ENCODE peak calls at places on chromosomes 16 and 17, in nine cellular contexts. R is brain microvascular endothelial cell; S is foreskin fibroblast; E is fibroblast of lung; G is osteocyte; Z is CD8-positive, alpha-beta T cell; U is A549; J is B cell; F is heart left ventricle. H is an unnamed sample.
A peak's percentile ranks its signal among the peaks of the same experiment; 100 is the strongest.

GRCh38 chr16:2745116-2745890 is 7.1 kb upstream of the SRRM2 start:
- DNase-seq in E (no peak), F (no peak), S (no peak), U (no peak), J (peak; percentile 6), R (no peak), G (no peak), Z (no peak), H (no peak)

GRCh38 chr17:7883781-7884386 is 4.7 kb upstream of the CHD3 start:
- DNase-seq in G (no peak), U (peak; percentile 57), R (no peak), J (peak; percentile 63), F (no peak), Z (peak; percentile 43), S (peak; percentile 44), E (peak; percentile 57), H (no peak)

GRCh38 chr16:2250652-2251280 is 621 bp downstream of the ECI1 start:
- DNase-seq in R (peak; percentile 16), F (no peak), Z (no peak), U (no peak), E (no peak), J (no peak), G (no peak), S (peak; percentile 53), H (no peak)

GRCh38 chr17:81909966-81910839 is 996 bp downstream of the PCYT2 start:
- DNase-seq in F (no peak), S (peak; percentile 52), J (no peak), G (no peak), U (no peak), Z (no peak), E (no peak), R (no peak), H (no peak)

GRCh38 chr17:80109713-80110446 is 8.5 kb downstream of the GAA start:
- DNase-seq in E (no peak), S (no peak), F (no peak), Z (no peak), U (no peak), G (no peak), J (no peak), R (no peak), H (no peak)

GRCh38 chr16:68445458-68445857 is 2.9 kb downstream of the SMPD3 start:
- DNase-seq in F (no peak), U (peak; percentile 41), G (no peak), E (peak; percentile 23), S (peak; percentile 25), J (peak; percentile 29), R (peak; percentile 25), Z (no peak), H (no peak)

GRCh38 chr17:43636446-43636845 is 25.3 kb downstream of the MEOX1 start:
- DNase-seq in S (no peak), U (no peak), J (no peak), E (no peak), Z (no peak), F (no peak), G (no peak), R (no peak), H (no peak)

GRCh38 chr17:63841350-63842172 is 924 bp downstream of the SMARCD2 start:
- DNase-seq in U (no peak), R (peak; percentile 33), Z (no peak), G (peak; percentile 88), S (peak; percentile 70), F (peak; percentile 56), J (no peak), E (peak; percentile 65), H (no peak)

GRCh38 chr16:12664334-12664733 is 139.4 kb downstream of the CPPED1 start:
- DNase-seq in F (no peak), J (no peak), U (no peak), S (no peak), E (no peak), Z (no peak), R (no peak), G (no peak), H (no peak)

GRCh38 chr17:6455321-6455705 is 11.1 kb downstream of the PIMREG start:
- DNase-seq in Z (peak; percentile 70), R (no peak), J (peak; percentile 87), E (peak; percentile 28), G (no peak), S (peak; percentile 55), F (no peak), U (no peak), H (no peak)

GRCh38 chr16:67649494-67649931 is 4.6 kb downstream of the CARMIL2 start:
- DNase-seq in G (no peak), U (no peak), E (no peak), R (no peak), J (no peak), S (peak; percentile 66), F (no peak), Z (no peak), H (no peak)

GRCh38 chr16:83967091-83967490 is 953 bp upstream of the NECAB2 start:
- DNase-seq in F (no peak), U (no peak), Z (no peak), J (no peak), S (no peak), R (no peak), E (no peak), G (no peak), H (no peak)

GRCh38 chr16:8589293-8590160 is 784 bp downstream of the TMEM114 start:
- DNase-seq in U (no peak), E (no peak), J (no peak), F (no peak), R (no peak), G (no peak), Z (no peak), S (no peak), H (no peak)

GRCh38 chr17:50177983-50178834 is 12.4 kb downstream of the SGCA start:
- DNase-seq in R (peak; percentile 97), Z (peak; percentile 64), G (peak; percentile 99), F (peak; percentile 87), E (peak; percentile 97), U (peak; percentile 98), J (peak; percentile 73), S (peak; percentile 98), H (no peak)

GRCh38 chr16:12347365-12347764 is 370.8 kb downstream of the SNX29 start:
- DNase-seq in S (no peak), G (no peak), U (no peak), J (no peak), R (no peak), Z (no peak), F (no peak), E (no peak), H (no peak)

GRCh38 chr17:77473615-77474226 is 333.0 kb downstream of the SEC14L1 start:
- DNase-seq in G (no peak), Z (no peak), J (no peak), S (no peak), R (no peak), U (no peak), E (no peak), F (no peak), H (no peak)

GRCh38 chr16:25553711-25554436 is 137.9 kb upstream of the HS3ST4 start:
- DNase-seq in R (no peak), U (no peak), G (no peak), Z (no peak), E (peak; percentile 1), S (peak; percentile 21), F (no peak), J (no peak), H (no peak)

GRCh38 chr16:1964046-1964505 is 550 bp downstream of the RPS2 start:
- DNase-seq in Z (no peak), G (no peak), S (peak; percentile 54), J (peak; percentile 61), U (no peak), F (no peak), E (peak; percentile 34), R (no peak), H (no peak)

GRCh38 chr16:88922114-88922825 is 54.7 kb downstream of the CBFA2T3 start:
- DNase-seq in E (peak; percentile 71), J (no peak), Z (no peak), U (no peak), F (peak; percentile 90), S (peak; percentile 72), G (no peak), R (peak; percentile 13), H (no peak)

GRCh38 chr16:17340804-17341203 is 130.0 kb downstream of the XYLT1 start:
- DNase-seq in E (no peak), J (no peak), R (no peak), S (no peak), G (no peak), F (no peak), Z (no peak), U (no peak), H (no peak)

DNA sequence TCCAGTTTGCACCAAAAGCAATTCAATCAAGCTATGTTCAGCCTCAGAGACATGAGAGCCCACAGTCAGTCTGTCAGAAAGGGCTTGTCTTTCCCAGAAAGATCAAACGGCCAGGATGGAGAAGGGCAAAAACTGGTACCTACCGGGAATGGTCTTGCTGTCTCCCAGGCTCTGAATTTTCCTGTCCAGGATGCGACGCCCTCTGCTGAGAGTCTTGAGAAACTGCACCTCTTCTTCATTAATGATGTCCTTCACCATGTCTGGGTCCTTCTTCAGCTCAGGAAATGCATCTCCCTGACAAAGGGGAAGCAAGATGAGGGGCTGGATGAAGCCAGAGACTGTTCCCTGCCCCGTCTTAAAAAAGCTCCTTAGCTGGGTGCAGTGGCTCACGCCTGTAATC is 15.8 kb upstream of the EXOSC6 start:
- DNase-seq in U (peak; percentile 66), J (peak; percentile 36), R (peak; percentile 22), F (no peak), Z (no peak), E (peak; percentile 44), G (no peak), S (peak; percentile 68), H (no peak)
- TF ChIP-seq CTCF in U (peak; percentile 40), J (peak; percentile 73), R (peak; percentile 83), F (peak; percentile 64), Z (peak; percentile 42), E (peak; percentile 68), G (peak; percentile 56), S (peak; percentile 63), H (peak; percentile 78)

DNA sequence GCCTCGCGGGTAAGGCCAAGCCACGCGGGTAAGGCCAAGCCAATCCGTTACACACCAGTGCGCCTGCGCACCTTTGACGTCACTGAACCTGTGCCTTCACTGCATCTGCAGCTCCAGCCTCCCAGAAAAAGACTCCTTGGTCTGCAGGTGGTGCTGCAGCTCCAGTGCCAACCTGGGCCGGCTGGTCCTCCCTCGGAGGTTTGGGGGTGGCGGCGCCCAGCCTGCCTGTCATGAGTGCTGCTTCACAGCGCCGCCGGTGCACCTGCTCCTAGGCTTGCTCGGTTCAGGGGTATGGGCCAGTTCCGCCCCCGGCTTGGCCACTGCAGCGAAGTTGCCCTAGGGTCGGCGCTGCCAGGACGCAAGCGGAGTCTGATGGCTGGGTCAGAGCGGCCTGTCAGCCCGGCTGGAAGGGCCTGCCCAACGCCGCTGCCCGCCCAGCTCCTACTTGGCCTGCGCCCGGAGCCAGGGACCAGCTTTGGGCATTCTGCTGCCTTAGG is 146.6 kb downstream of the USP22 start:
- DNase-seq in F (peak; percentile 22), S (peak; percentile 32), E (no peak), J (peak; percentile 84), U (no peak), R (peak; percentile 12), Z (peak; percentile 51), G (no peak), H (no peak)
- TF ChIP-seq CTCF in F (peak; percentile 15), S (no peak), E (no peak), J (no peak), U (no peak), R (peak; percentile 37), Z (no peak), G (no peak), H (no peak)

GRCh38 chr16:4327782-4328579 is 12.1 kb downstream of the GLIS2 start:
- DNase-seq in F (peak; percentile 88), E (peak; percentile 80), R (no peak), J (peak; percentile 64), Z (peak; percentile 64), U (no peak), S (peak; percentile 93), G (no peak), H (no peak)
- TF ChIP-seq CTCF in F (peak; percentile 66), E (peak; percentile 67), R (peak; percentile 85), J (peak; percentile 58), Z (peak; percentile 56), U (no peak), S (peak; percentile 39), G (peak; percentile 63), H (peak; percentile 72)

GRCh38 chr16:87410530-87410929 is 18.4 kb downstream of the MAP1LC3B start:
- DNase-seq in Z (no peak), R (no peak), G (no peak), E (no peak), J (no peak), U (no peak), F (no peak), S (no peak), H (no peak)
- TF ChIP-seq CTCF in Z (no peak), R (no peak), G (no peak), E (no peak), J (no peak), U (no peak), F (no peak), S (no peak), H (no peak)

H was measured in type B pancreatic cell.